ENCODE peak calls at places on chromosomes 11 and 22, in six cellular contexts. Z is PC-3, F is HCT116, V is AG04450, X is brain microvascular endothelial cell, I is HL-60. C is an unnamed sample.

GRCh38 chr11:63871962-63872832 is 33.3 kb downstream of the MARK2 start:
- DNase-seq in F (peak), Z (peak), X (peak), I (peak), V (peak), C (peak)

GRCh38 chr11:60251485-60252207 is 8.7 kb upstream of the MS4A4E start:
- DNase-seq in X (peak), Z (peak), F (peak), V (no peak), I (peak), C (no peak)

GRCh38 chr11:131447268-131447667 is 76.9 kb downstream of the NTM start:
- DNase-seq in X (no peak), F (no peak), Z (no peak), I (no peak), V (no peak), C (no peak)

GRCh38 chr11:22234743-22235142 is 41.9 kb downstream of the ANO5 start:
- DNase-seq in X (no peak), I (no peak), Z (no peak), V (no peak), F (no peak), C (no peak)

GRCh38 chr22:45212992-45213751 is 27.5 kb downstream of the KIAA0930 start:
- DNase-seq in I (peak), X (peak), F (no peak), Z (no peak), V (no peak), C (no peak)

GRCh38 chr11:61587951-61588695 is 7.2 kb upstream of the SYT7 start:
- DNase-seq in X (no peak), I (peak), Z (peak), F (peak), V (no peak), C (no peak)

GRCh38 chr11:70843906-70844305 is 408.5 kb downstream of the SHANK2 start:
- DNase-seq in Z (no peak), V (no peak), X (no peak), I (no peak), F (no peak), C (no peak)

GRCh38 chr11:64644348-64645242 is 53.6 kb downstream of the SLC22A12 start:
- DNase-seq in Z (peak), V (no peak), I (peak), F (no peak), X (no peak), C (no peak)

GRCh38 chr11:76801205-76801604 is 18.0 kb downstream of the TSKU start:
- DNase-seq in X (no peak), I (no peak), F (no peak), V (no peak), Z (no peak), C (no peak)

GRCh38 chr11:45252134-45252856 is 33.8 kb downstream of the SYT13 start:
- DNase-seq in X (peak), Z (peak), V (no peak), F (peak), I (peak), C (peak)

GRCh38 chr22:46587492-46588278 is 32.5 kb upstream of the GRAMD4 start:
- DNase-seq in X (no peak), V (no peak), Z (no peak), I (no peak), F (no peak), C (no peak)

GRCh38 chr22:46453006-46453828 is 84.2 kb downstream of the CELSR1 start:
- DNase-seq in V (no peak), F (no peak), X (no peak), I (no peak), Z (no peak), C (no peak)

GRCh38 chr11:133928628-133929059 is 28.1 kb downstream of the IGSF9B start:
- DNase-seq in I (peak), F (no peak), Z (peak), V (no peak), X (no peak), C (peak)

GRCh38 chr11:8068605-8069221 is 12.3 kb upstream of the TUB start:
- DNase-seq in I (no peak), X (peak), Z (peak), F (no peak), V (peak), C (peak)

DNA sequence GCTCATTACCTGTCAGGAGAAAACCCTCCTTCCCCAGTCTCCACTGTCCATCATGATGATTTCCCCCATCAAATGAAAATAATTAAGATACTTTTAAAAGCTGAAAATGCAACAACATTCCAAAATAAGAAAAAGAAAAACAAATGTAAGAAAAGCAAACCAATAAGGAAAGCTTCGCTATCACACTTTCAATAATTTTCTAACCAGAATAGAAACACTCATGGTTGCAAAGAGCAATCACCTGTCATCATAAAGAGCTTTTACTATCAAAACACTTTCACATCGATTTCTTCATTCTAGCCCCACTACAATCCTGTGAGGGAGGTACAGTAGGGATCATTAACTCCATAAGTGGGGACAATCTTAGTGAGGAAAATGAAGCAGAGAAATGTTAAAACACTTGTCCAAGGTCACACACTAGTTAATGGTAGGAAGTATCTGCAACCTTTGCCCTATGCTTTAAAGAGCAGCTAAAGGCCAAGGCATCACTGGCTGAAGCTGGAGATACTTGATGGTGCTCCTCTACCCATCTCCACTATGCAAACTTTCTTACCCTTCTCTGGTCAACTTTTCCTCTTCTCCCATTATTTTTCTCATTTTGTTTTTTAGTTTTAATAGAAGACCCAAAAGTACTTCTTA is 2.6 kb downstream of the RBM4B start:
- DNase-seq in F (no peak), X (no peak), I (no peak), Z (no peak), V (no peak), C (no peak)
- TF ChIP-seq CTCF in F (no peak), X (no peak), I (no peak), Z (no peak), V (no peak), C (no peak)

GRCh38 chr22:31753634-31754471 is at the start of gene DEPDC5:
- DNase-seq in I (peak), X (peak), Z (peak), V (peak), F (peak), C (peak)

GRCh38 chr22:31750365-31751284 is 693 bp upstream of the PRR14L start:
- DNase-seq in V (no peak), F (no peak), X (no peak), I (no peak), Z (no peak), C (no peak)

GRCh38 chr22:31753005-31753633 is 700 bp upstream of the DEPDC5 start:
- DNase-seq in Z (peak), F (no peak), X (no peak), I (peak), V (no peak), C (no peak)

GRCh38 chr22:31749636-31750364 is at the start of gene PRR14L:
- DNase-seq in F (peak), Z (peak), I (peak), V (peak), X (peak), C (peak)

DNA sequence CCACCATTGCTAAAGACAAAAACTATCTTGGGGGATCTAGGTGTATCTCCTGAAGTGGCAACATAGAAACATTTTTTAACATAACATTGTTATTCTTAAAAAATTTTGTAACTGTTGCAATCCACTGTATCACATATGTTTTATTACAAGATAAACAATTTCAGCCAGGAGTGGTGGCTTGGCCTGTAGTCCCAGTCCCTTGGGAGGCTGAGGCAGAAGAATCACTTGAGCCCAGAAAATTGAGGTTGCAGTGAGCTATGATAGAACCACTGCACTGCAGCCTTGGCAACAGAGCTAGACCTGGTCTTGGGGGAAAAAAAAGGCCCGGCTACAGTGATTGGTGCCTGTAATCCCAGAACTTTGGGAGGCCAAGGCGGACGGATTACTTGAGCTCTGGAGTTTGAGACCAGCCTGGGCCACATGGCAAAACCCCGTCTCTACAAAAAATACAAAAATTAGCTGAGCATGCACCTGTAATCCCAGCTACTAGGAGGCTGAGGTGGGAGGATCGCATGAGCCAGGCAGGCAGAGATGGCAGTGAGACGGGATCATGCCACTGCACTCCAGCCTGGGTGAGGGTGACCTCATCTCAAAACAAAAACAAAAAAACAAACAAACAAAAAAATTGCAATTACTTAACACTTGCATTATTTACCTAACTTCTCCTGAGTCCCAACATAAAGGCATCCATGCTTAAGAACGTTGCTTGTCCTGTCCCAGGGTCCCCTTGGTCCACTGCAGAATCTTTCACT is 1.5 kb upstream of the DEPDC5 start:
- DNase-seq in X (no peak), F (no peak), I (no peak), V (no peak), Z (no peak), C (no peak)
- H3K4me3 ChIP-seq in X (no peak), F (no peak), I (no peak), V (no peak), Z (no peak), C (no peak)

GRCh38 chr11:975824-976223 is 50.2 kb downstream of the AP2A2 start:
- DNase-seq in V (peak), I (peak), X (peak), F (no peak), Z (no peak), C (no peak)
- TF ChIP-seq CTCF in V (peak), I (no peak), X (peak), F (no peak), Z (peak), C (peak)

GRCh38 chr11:119418759-119419158 is 4.2 kb downstream of the THY1 start:
- DNase-seq in V (no peak), F (no peak), I (no peak), Z (no peak), X (no peak), C (no peak)

GRCh38 chr11:119421351-119421750 is 1.6 kb downstream of the THY1 start:
- DNase-seq in X (no peak), Z (no peak), I (no peak), V (no peak), F (no peak), C (no peak)

GRCh38 chr11:119419246-119419645 is 3.7 kb downstream of the THY1 start:
- DNase-seq in V (no peak), I (no peak), F (no peak), Z (no peak), X (no peak), C (no peak)

GRCh38 chr11:119420631-119421030 is 2.3 kb downstream of the THY1 start:
- DNase-seq in F (no peak), V (no peak), I (no peak), X (no peak), Z (no peak), C (no peak)

GRCh38 chr11:119419834-119420492 is 3.0 kb downstream of the THY1 start:
- DNase-seq in V (no peak), Z (no peak), I (no peak), F (no peak), X (no peak), C (no peak)
- H3K4me3 ChIP-seq in V (peak), Z (no peak), I (no peak), F (no peak), X (no peak), C (no peak)

GRCh38 chr11:2651826-2652237 is 48.0 kb downstream of the KCNQ1OT1 start:
- DNase-seq in Z (no peak), F (no peak), I (no peak), X (no peak), V (no peak), C (no peak)
- TF ChIP-seq CTCF in Z (no peak), F (no peak), I (no peak), X (no peak), V (no peak), C (no peak)

DNA sequence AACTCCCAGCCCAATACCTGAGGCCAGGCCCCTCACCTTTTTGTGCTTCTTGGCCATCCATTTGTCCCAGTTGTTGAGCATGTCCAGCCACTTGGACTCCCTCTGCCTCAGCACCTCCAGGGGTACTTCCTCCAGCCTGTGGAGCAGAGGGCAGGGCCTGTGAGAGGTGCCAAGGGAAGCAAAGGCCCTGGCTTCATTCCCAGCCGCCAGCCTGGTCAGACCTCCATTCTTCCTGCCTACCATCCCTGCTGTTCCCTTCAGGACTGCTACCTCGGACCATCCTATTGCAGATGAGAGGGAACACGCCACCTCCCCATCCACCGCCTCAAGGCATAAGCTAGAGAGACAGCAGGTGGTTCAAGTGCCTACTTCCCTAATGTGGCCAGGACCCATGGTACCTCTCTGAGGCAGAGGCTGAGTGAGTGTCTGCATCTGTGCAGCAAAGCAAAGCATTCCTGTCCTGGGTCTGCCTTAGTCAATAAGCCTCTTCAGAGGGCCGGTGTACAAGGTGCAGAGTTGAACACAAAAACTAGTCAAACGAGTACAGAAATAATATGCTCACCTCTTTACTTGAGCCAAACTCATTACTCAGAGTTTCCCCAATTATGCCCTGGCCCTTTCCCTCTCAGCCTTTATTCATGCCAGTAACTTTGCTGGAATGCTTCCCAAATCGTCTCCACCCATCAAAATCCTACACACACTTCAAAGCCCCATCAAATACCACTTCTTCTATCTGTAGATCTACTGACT is 15.4 kb upstream of the CASTOR1 start:
- DNase-seq in X (no peak), Z (peak), F (no peak), I (peak), V (no peak), C (no peak)
- H3K4me3 ChIP-seq in X (no peak), Z (peak), F (peak), I (no peak), V (no peak), C (no peak)

C was measured in LNCaP clone FGC.